ENCODE peak calls at places on chromosome 9, in four cellular contexts. R, S, N and E are unnamed samples.

GRCh38 chr9:128001411-128002298 is 20.9 kb upstream of the EEIG1 start:
- DNase-seq in R (peak; percentile 89), S (no peak), N (peak; percentile 96), E (peak; percentile 63)

GRCh38 chr9:14752871-14753270 is 30.3 kb upstream of the CER1 start:
- DNase-seq in R (no peak), S (no peak), N (no peak), E (no peak)

GRCh38 chr9:116525611-116526010 is 161.5 kb upstream of the TRIM32 start:
- DNase-seq in R (no peak), S (no peak), N (no peak), E (no peak)

GRCh38 chr9:129697956-129698757 is 32.7 kb downstream of the PRRX2 start:
- DNase-seq in R (no peak), S (no peak), N (no peak), E (no peak)

GRCh38 chr9:77827104-77827784 is 179.1 kb upstream of the GNA14 start:
- DNase-seq in R (no peak), S (peak; percentile 21), N (no peak), E (peak; percentile 82)

GRCh38 chr9:112380771-112381181 is 868 bp downstream of the HSDL2 start:
- DNase-seq in R (peak; percentile 29), S (peak; percentile 34), N (peak; percentile 34), E (peak; percentile 40)

GRCh38 chr9:129382281-129383004 is 204.4 kb upstream of the IER5L start:
- DNase-seq in R (no peak), S (no peak), N (no peak), E (no peak)

GRCh38 chr9:107323836-107324235 is 40.8 kb downstream of the RAD23B start:
- DNase-seq in R (no peak), S (no peak), N (no peak), E (no peak)

DNA sequence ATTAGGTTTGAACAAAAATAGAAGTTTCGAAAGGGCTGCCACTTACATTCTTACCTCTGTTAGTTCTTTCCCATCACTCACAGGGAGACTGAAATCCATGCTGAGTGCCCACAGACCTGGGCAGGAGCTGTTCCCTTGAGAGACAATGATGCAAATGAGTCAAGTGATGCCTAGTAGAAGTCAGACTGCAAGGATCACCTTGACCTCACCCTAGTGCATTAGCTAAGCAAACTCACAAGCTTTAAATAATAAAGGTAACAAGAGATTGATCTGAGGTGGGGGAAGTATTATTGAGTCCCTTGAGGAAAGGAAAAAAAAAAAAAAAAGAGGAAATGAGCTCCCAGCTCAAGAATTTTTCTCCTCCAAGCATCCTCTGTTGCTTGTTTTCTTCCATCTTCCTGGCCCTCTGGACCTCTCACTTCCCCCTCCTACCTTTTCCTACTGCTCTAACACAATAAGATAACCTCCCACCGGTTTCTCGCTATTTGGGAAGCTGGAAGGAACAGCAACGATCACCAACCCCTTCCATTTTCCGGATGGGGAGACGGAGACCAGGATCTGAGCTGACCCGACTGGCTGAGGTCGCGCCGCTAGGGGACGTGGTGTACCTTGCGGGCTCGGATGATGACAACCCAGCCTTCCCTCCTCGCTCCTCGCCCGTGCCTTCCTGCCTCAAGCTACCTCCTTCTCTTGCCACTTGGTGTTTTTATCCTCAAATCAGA is 2.0 kb downstream of the LPAR1 start:
- DNase-seq in R (peak; percentile 68), S (no peak), N (peak; percentile 34), E (no peak)
- TF ChIP-seq CEBPB in R (no peak), S (no peak), N (no peak), E (no peak)

DNA sequence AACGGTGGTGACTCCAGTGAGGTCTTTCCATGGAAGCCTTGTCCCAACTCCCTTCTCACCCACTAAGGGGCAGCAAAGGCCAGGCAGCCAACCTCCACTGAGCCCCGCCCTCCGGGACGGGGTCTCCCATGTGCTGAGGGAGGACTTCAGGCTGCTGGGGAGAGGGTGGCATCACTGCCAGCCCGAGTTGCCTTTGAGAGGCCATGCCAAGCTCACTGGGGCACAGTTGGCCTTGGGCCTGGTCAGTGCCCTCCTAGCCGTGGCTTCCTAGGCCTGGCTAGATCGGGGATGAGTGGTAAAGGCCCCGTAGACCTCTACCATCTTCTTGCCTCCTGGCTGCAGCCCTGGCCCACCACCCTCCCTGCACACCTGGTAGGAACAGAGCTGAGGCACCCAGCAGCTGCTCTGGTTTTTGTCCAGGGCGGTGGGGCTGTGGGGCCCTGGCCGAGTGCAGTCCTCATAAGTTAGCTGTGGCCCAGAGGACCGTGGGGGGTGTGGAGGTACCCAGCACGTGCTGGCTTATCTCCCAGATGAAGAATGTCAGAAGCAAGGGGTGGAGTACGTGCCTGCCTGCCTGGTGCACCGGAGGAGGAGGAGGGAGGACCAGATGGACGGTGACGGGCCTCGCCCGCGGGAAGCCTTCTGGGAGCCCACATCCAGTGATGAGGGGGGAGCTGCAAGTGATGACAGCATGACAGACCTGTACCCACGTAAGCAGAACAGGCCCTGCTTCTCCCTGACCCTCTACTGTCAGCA is 3.2 kb downstream of the SURF2 start:
- DNase-seq in R (no peak), S (no peak), N (no peak), E (peak; percentile 53)
- TF ChIP-seq USF2 in R (no peak), S (no peak), N (no peak), E (peak; percentile 34)

GRCh38 chr9:89400398-89401116 is 82.3 kb downstream of the SECISBP2 start:
- DNase-seq in R (no peak), S (no peak), N (no peak), E (no peak)
- TF ChIP-seq CEBPB in R (no peak), S (no peak), N (no peak), E (no peak)

GRCh38 chr9:29439961-29440360 is 1866.7 kb upstream of the C9orf72 start:
- DNase-seq in R (no peak), S (no peak), N (no peak), E (no peak)
- TF ChIP-seq USF2 in R (no peak), S (no peak), N (no peak), E (no peak)

DNA sequence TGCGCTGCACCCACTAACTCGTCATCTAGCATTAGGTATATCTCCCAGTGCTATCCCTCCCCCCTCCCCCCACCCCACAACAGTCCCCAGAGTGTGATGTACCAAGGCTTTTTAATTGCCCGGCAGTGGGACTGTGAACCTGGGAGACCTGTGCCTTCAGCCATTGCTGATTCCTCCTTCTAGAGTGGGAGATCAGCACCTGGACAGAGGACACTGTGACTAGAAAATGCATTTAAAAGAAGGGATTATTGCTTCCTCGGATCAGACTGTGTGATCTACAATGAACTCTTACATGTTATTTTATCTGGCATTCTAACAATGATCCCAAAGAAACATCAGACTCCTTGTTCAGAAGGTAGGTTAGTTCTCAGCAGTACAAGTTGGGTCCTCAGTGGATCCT is 25.9 kb downstream of the CTSL start:
- DNase-seq in R (no peak), S (no peak), N (no peak), E (no peak)
- TF ChIP-seq CEBPB in R (no peak), S (no peak), N (no peak), E (no peak)